ENCODE peak calls at places on chromosomes 13 and 19, in seven cellular contexts. L, U, K, S, X, R and J are unnamed samples.

GRCh38 chr19:56372281-56372680 is 21.1 kb downstream of the ZNF582 start:
- DNase-seq in L (no peak), U (no peak), K (no peak), S (no peak), X (no peak), R (no peak), J (no peak)

GRCh38 chr19:18895038-18895827 is 725 bp downstream of the CERS1 start:
- DNase-seq in L (peak), U (no peak), K (no peak), S (peak), X (peak), R (peak), J (peak)

GRCh38 chr19:33234092-33234491 is 8.4 kb upstream of the SLC7A10 start:
- DNase-seq in L (no peak), U (no peak), K (no peak), S (no peak), X (no peak), R (no peak), J (no peak)

GRCh38 chr19:35346193-35347052 is 1.3 kb upstream of the FFAR1 start:
- DNase-seq in L (no peak), U (peak), K (peak), S (no peak), X (no peak), R (no peak), J (no peak)

GRCh38 chr13:97074618-97075017 is 80.3 kb upstream of the OXGR1 start:
- DNase-seq in L (no peak), U (no peak), K (no peak), S (no peak), X (no peak), R (no peak), J (no peak)

GRCh38 chr19:18282788-18283141 is 1.3 kb upstream of the JUND start:
- DNase-seq in L (no peak), U (no peak), K (no peak), S (no peak), X (peak), R (no peak), J (no peak)

GRCh38 chr19:48735031-48735615 is 5.3 kb downstream of the RASIP1 start:
- DNase-seq in L (no peak), U (no peak), K (no peak), S (peak), X (no peak), R (peak), J (no peak)

GRCh38 chr19:11495481-11495880 is 10.2 kb downstream of the ZNF653 start:
- DNase-seq in L (no peak), U (no peak), K (no peak), S (no peak), X (no peak), R (no peak), J (no peak)

GRCh38 chr13:84844473-84844872 is 954.7 kb downstream of the SLITRK6 start:
- DNase-seq in L (no peak), U (no peak), K (no peak), S (peak), X (peak), R (peak), J (no peak)

GRCh38 chr13:114264886-114265611 is 16.4 kb upstream of the UPF3A start:
- DNase-seq in L (no peak), U (no peak), K (no peak), S (no peak), X (no peak), R (no peak), J (no peak)

GRCh38 chr19:16118489-16119033 is 6.9 kb downstream of the RAB8A start:
- DNase-seq in L (no peak), U (peak), K (no peak), S (no peak), X (no peak), R (no peak), J (no peak)

GRCh38 chr19:8367327-8368001 is 3.5 kb downstream of the ANGPTL4 start:
- DNase-seq in L (no peak), U (no peak), K (no peak), S (peak), X (peak), R (no peak), J (peak)

GRCh38 chr13:20969182-20969581 is 66.6 kb upstream of the XPO4 start:
- DNase-seq in L (no peak), U (no peak), K (no peak), S (no peak), X (no peak), R (no peak), J (no peak)

GRCh38 chr19:38320969-38321339 is 1.3 kb downstream of the KCNK6 start:
- DNase-seq in L (no peak), U (no peak), K (no peak), S (no peak), X (no peak), R (no peak), J (no peak)

GRCh38 chr13:23985846-23986245 is 88.5 kb upstream of the C1QTNF9B start:
- DNase-seq in L (no peak), U (no peak), K (no peak), S (no peak), X (no peak), R (no peak), J (no peak)

GRCh38 chr13:47484564-47484963 is 516.5 kb downstream of the SUCLA2 start:
- DNase-seq in L (no peak), U (no peak), K (no peak), S (no peak), X (no peak), R (no peak), J (no peak)

GRCh38 chr13:113178070-113178895 is 19.8 kb downstream of the PROZ start:
- DNase-seq in L (no peak), U (no peak), K (no peak), S (no peak), X (no peak), R (no peak), J (no peak)

GRCh38 chr13:36815069-36815468 is 4.0 kb upstream of the RFXAP start:
- DNase-seq in L (no peak), U (no peak), K (peak), S (no peak), X (peak), R (no peak), J (no peak)